ENCODE peak calls at places on chromosome 22, in seven cellular contexts. L is NB4, S is osteocyte, J is SK-N-SH, F is HepG2, I is A172, A is ELR. Y is an unnamed sample.

GRCh38 chr22:17266261-17266971 is 47.2 kb upstream of the ADA2 start:
- DNase-seq in J (no peak), S (no peak), I (no peak), L (peak; percentile 64), A (no peak), F (no peak), Y (peak; percentile 40)

GRCh38 chr22:33851240-33851639 is 69.0 kb downstream of the LARGE1 start:
- DNase-seq in A (no peak), S (no peak), I (no peak), F (no peak), J (no peak), L (peak; percentile 62), Y (no peak)

GRCh38 chr22:24424001-24424900 is 3.1 kb upstream of the ADORA2A start:
- DNase-seq in S (no peak), A (peak; percentile 29), F (no peak), J (no peak), I (no peak), L (peak; percentile 53), Y (no peak)

GRCh38 chr22:37206841-37207821 is 5.1 kb downstream of the SSTR3 start:
- DNase-seq in S (no peak), A (no peak), J (no peak), L (no peak), F (no peak), I (no peak), Y (no peak)

GRCh38 chr22:29112680-29113079 is 39.8 kb downstream of the KREMEN1 start:
- DNase-seq in S (no peak), J (no peak), F (no peak), I (no peak), A (no peak), L (no peak), Y (no peak)

GRCh38 chr22:46007003-46007847 is 30.3 kb upstream of the WNT7B start:
- DNase-seq in F (no peak), L (peak; percentile 84), I (peak; percentile 87), A (peak; percentile 91), J (peak; percentile 48), S (no peak), Y (no peak)

GRCh38 chr22:40325315-40325714 is 21.0 kb upstream of the ADSL start:
- DNase-seq in A (no peak), J (no peak), L (no peak), S (no peak), F (no peak), I (no peak), Y (no peak)

GRCh38 chr22:41976961-41977566 is 7.8 kb downstream of the SEPTIN3 start:
- DNase-seq in J (peak; percentile 70), S (no peak), I (no peak), F (no peak), A (no peak), L (no peak), Y (peak; percentile 26)

GRCh38 chr22:39266398-39267030 is 21.7 kb upstream of the PDGFB start:
- DNase-seq in J (no peak), L (peak; percentile 48), F (peak; percentile 76), S (no peak), A (no peak), I (no peak), Y (no peak)

GRCh38 chr22:41237707-41238569 is 2.8 kb downstream of the CHADL start:
- DNase-seq in A (peak; percentile 64), I (no peak), J (peak; percentile 61), L (peak; percentile 64), S (no peak), F (no peak), Y (no peak)

GRCh38 chr22:27906241-27906640 is 12.8 kb downstream of the PITPNB start:
- DNase-seq in F (no peak), S (no peak), I (no peak), L (no peak), J (no peak), A (no peak), Y (no peak)

GRCh38 chr22:32668254-32669094 is 133.0 kb upstream of the TIMP3 start:
- DNase-seq in F (peak; percentile 39), A (no peak), I (no peak), S (no peak), J (no peak), L (no peak), Y (no peak)

GRCh38 chr22:38657248-38657909 is 941 bp downstream of the CBY1 start:
- DNase-seq in L (peak; percentile 49), A (peak; percentile 52), I (no peak), J (peak; percentile 31), F (peak; percentile 13), S (no peak), Y (peak; percentile 1)

GRCh38 chr22:35436421-35436820 is 36.5 kb downstream of the MCM5 start:
- DNase-seq in S (no peak), L (no peak), A (no peak), I (no peak), J (no peak), F (no peak), Y (no peak)

GRCh38 chr22:45235851-45236342 is 4.8 kb downstream of the KIAA0930 start:
- DNase-seq in S (no peak), L (no peak), J (no peak), A (no peak), F (no peak), I (no peak), Y (no peak)

GRCh38 chr22:29883831-29884139 is 811 bp downstream of the MTMR3 start:
- DNase-seq in I (no peak), A (no peak), J (no peak), L (no peak), S (no peak), F (no peak), Y (no peak)

GRCh38 chr22:48664586-48664985 is 1163.1 kb downstream of the BRD1 start:
- DNase-seq in L (no peak), I (no peak), A (no peak), S (no peak), F (no peak), J (no peak), Y (no peak)